ENCODE peak calls at places on chromosome 13, in four cellular contexts. One of them, this sample, is unnamed.

GRCh38 chr13:23651439-23651838 is 81.2 kb downstream of the TNFRSF19 start:
- DNase-seq in A673: no peak
- DNase-seq in astrocyte of the cerebellum: no peak
- DNase-seq in AG04450: no peak
- DNase-seq in this sample: no peak

GRCh38 chr13:41613984-41614581 is 156.7 kb downstream of the RGCC start:
- DNase-seq in A673: no peak
- DNase-seq in astrocyte of the cerebellum: peak
- DNase-seq in AG04450: peak
- DNase-seq in this sample: no peak

GRCh38 chr13:24118576-24118975 is 41.9 kb upstream of the SPATA13 start:
- DNase-seq in A673: no peak
- DNase-seq in astrocyte of the cerebellum: no peak
- DNase-seq in AG04450: no peak
- DNase-seq in this sample: no peak

GRCh38 chr13:20221772-20222171 is 10.3 kb downstream of the GJB6 start:
- DNase-seq in A673: no peak
- DNase-seq in astrocyte of the cerebellum: no peak
- DNase-seq in AG04450: no peak
- DNase-seq in this sample: no peak

GRCh38 chr13:75149781-75150180 is 332.2 kb downstream of the TBC1D4 start:
- DNase-seq in A673: no peak
- DNase-seq in astrocyte of the cerebellum: no peak
- DNase-seq in AG04450: no peak
- DNase-seq in this sample: no peak

GRCh38 chr13:30463820-30464495 is 1.8 kb downstream of the HMGB1 start:
- DNase-seq in A673: peak
- DNase-seq in astrocyte of the cerebellum: no peak
- DNase-seq in AG04450: no peak
- DNase-seq in this sample: no peak

GRCh38 chr13:84641491-84641890 is 759.2 kb upstream of the SLITRK1 start:
- DNase-seq in A673: no peak
- DNase-seq in astrocyte of the cerebellum: peak
- DNase-seq in AG04450: no peak
- DNase-seq in this sample: no peak

GRCh38 chr13:59519776-59520175 is 644.0 kb downstream of the DIAPH3 start:
- DNase-seq in A673: no peak
- DNase-seq in astrocyte of the cerebellum: no peak
- DNase-seq in AG04450: no peak
- DNase-seq in this sample: no peak

GRCh38 chr13:47081246-47081645 is 184.4 kb upstream of the HTR2A start:
- DNase-seq in A673: no peak
- DNase-seq in astrocyte of the cerebellum: no peak
- DNase-seq in AG04450: no peak
- DNase-seq in this sample: no peak

GRCh38 chr13:110338441-110339101 is 31.5 kb downstream of the COL4A2 start:
- DNase-seq in A673: no peak
- DNase-seq in astrocyte of the cerebellum: peak
- DNase-seq in AG04450: no peak
- DNase-seq in this sample: no peak

GRCh38 chr13:46633416-46633815 is 80.4 kb downstream of the LRCH1 start:
- DNase-seq in A673: no peak
- DNase-seq in astrocyte of the cerebellum: peak
- DNase-seq in AG04450: peak
- DNase-seq in this sample: peak

GRCh38 chr13:69857188-69857821 is 250.3 kb upstream of the ATXN8OS start:
- DNase-seq in A673: peak
- DNase-seq in astrocyte of the cerebellum: peak
- DNase-seq in AG04450: no peak
- DNase-seq in this sample: peak

GRCh38 chr13:24540236-24541126 is 27.9 kb upstream of the PARP4 start:
- DNase-seq in A673: peak
- DNase-seq in astrocyte of the cerebellum: no peak
- DNase-seq in AG04450: no peak
- DNase-seq in this sample: no peak

GRCh38 chr13:41848435-41849255 is 112.3 kb downstream of the VWA8 start:
- DNase-seq in A673: no peak
- DNase-seq in astrocyte of the cerebellum: no peak
- DNase-seq in AG04450: no peak
- DNase-seq in this sample: no peak

GRCh38 chr13:111472559-111473460 is 152.4 kb downstream of the TEX29 start:
- DNase-seq in A673: no peak
- DNase-seq in astrocyte of the cerebellum: no peak
- DNase-seq in AG04450: no peak
- DNase-seq in this sample: no peak

GRCh38 chr13:26051231-26052135 is at the start of gene SHISA2:
- DNase-seq in A673: peak
- DNase-seq in astrocyte of the cerebellum: peak
- DNase-seq in AG04450: no peak
- DNase-seq in this sample: no peak

GRCh38 chr13:47726394-47726793 is 274.7 kb downstream of the SUCLA2 start:
- DNase-seq in A673: no peak
- DNase-seq in astrocyte of the cerebellum: no peak
- DNase-seq in AG04450: no peak
- DNase-seq in this sample: no peak

GRCh38 chr13:85260896-85261295 is 538.3 kb downstream of the SLITRK6 start:
- DNase-seq in A673: no peak
- DNase-seq in astrocyte of the cerebellum: no peak
- DNase-seq in AG04450: no peak
- DNase-seq in this sample: no peak

GRCh38 chr13:46607768-46608553 is 55.0 kb downstream of the LRCH1 start:
- DNase-seq in A673: no peak
- DNase-seq in astrocyte of the cerebellum: no peak
- DNase-seq in AG04450: no peak
- DNase-seq in this sample: peak

GRCh38 chr13:94860981-94861407 is 148.6 kb upstream of the SOX21 start:
- DNase-seq in A673: peak
- DNase-seq in astrocyte of the cerebellum: no peak
- DNase-seq in AG04450: no peak
- DNase-seq in this sample: no peak

GRCh38 chr13:27341616-27342015 is 71.0 kb downstream of the RASL11A start:
- DNase-seq in A673: no peak
- DNase-seq in astrocyte of the cerebellum: no peak
- DNase-seq in AG04450: no peak
- DNase-seq in this sample: no peak

GRCh38 chr13:73741111-73741510 is 393.1 kb downstream of the KLF12 start:
- DNase-seq in A673: no peak
- DNase-seq in astrocyte of the cerebellum: no peak
- DNase-seq in AG04450: no peak
- DNase-seq in this sample: no peak

GRCh38 chr13:45238945-45239795 is 38.3 kb upstream of the KCTD4 start:
- DNase-seq in A673: no peak
- DNase-seq in astrocyte of the cerebellum: peak
- DNase-seq in AG04450: no peak
- DNase-seq in this sample: no peak

GRCh38 chr13:65336916-65337315 is 1893.2 kb downstream of the PCDH9 start:
- DNase-seq in A673: peak
- DNase-seq in astrocyte of the cerebellum: peak
- DNase-seq in AG04450: peak
- DNase-seq in this sample: no peak

GRCh38 chr13:40120288-40120687 is 464.8 kb downstream of the COG6 start:
- DNase-seq in A673: no peak
- DNase-seq in astrocyte of the cerebellum: no peak
- DNase-seq in AG04450: no peak
- DNase-seq in this sample: no peak

GRCh38 chr13:75715598-75716523 is 79.7 kb downstream of the LMO7 start:
- DNase-seq in A673: no peak
- DNase-seq in astrocyte of the cerebellum: no peak
- DNase-seq in AG04450: no peak
- DNase-seq in this sample: no peak

GRCh38 chr13:40476175-40476958 is 190.1 kb downstream of the FOXO1 start:
- DNase-seq in A673: no peak
- DNase-seq in astrocyte of the cerebellum: no peak
- DNase-seq in AG04450: no peak
- DNase-seq in this sample: no peak

GRCh38 chr13:40313269-40314200 is 352.9 kb downstream of the FOXO1 start:
- DNase-seq in A673: no peak
- DNase-seq in astrocyte of the cerebellum: no peak
- DNase-seq in AG04450: no peak
- DNase-seq in this sample: no peak

DNA sequence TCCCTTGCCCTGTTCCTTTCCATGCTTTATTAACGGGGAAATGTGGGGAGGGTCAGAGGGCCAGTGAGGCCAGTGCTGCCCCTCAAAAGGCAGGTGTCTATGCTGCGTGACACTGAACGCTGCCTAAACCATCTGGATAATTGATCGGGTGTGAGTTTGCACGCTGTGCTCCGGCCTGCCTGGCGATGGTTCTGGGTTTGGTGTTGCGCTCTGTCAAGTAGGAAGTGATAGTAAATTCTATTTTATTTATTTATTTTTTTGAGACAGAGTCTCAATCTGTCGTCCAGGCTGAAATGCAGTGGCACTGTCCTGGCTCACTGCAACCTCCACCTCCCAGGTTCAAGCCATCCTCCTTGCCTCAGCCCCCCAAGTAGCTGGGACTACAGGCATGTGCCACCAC is 86.5 kb downstream of the ATP11A start:
- DNase-seq in A673: no peak
- DNase-seq in astrocyte of the cerebellum: no peak
- DNase-seq in AG04450: no peak
- DNase-seq in this sample: no peak
- H3K4me3 ChIP-seq in A673: no peak
- H3K4me3 ChIP-seq in astrocyte of the cerebellum: no peak
- H3K4me3 ChIP-seq in AG04450: no peak
- H3K4me3 ChIP-seq in this sample: no peak

GRCh38 chr13:100542546-100543156 is 45.9 kb downstream of the GGACT start:
- DNase-seq in A673: peak
- DNase-seq in astrocyte of the cerebellum: peak
- DNase-seq in AG04450: no peak
- DNase-seq in this sample: no peak
- TF ChIP-seq CTCF in A673: peak
- TF ChIP-seq CTCF in astrocyte of the cerebellum: peak
- TF ChIP-seq CTCF in AG04450: peak
- TF ChIP-seq CTCF in this sample: peak

GRCh38 chr13:43830481-43830873 is 43.7 kb upstream of the ENOX1 start:
- DNase-seq in A673: no peak
- DNase-seq in astrocyte of the cerebellum: no peak
- DNase-seq in AG04450: peak
- DNase-seq in this sample: no peak
- H3K4me3 ChIP-seq in A673: no peak
- H3K4me3 ChIP-seq in astrocyte of the cerebellum: no peak
- H3K4me3 ChIP-seq in AG04450: no peak
- H3K4me3 ChIP-seq in this sample: no peak

DNA sequence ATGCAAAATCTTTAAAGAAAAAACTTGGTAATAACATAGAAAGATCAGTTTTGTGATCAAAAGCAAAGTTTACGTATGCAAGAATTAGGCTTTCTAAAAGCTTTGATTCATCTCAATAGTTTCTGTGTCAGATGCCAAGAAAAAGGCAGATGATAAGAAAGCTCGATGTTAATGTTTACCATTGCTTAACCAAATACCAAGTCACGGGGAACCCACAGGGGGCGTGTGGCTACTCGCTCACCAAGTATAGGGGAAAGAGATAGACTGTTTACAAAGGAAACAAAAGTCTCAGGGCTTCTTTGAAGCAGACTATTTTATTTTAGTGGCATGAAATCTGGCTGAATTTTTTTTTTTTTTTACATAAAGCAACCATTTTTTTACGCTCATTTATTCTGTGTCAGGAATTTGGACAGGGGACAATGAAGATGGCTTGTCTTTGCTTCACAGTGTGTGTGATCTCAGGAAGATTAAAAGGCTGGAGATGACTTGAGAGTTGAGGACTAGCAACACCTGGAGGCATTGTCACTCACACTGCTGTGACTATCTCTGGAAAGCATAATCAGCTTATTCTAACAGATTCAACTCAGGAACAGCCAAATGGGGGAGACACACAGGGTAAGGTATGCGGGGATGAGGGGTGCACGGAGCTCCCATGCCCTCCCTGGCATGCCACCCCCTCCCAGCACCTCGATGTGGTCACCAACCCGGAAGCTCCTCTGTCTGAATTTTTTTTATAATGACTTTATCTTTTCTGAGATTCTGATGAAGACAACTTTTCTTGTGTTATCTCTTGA is 24.9 kb downstream of the RCBTB1 start:
- DNase-seq in A673: peak
- DNase-seq in astrocyte of the cerebellum: peak
- DNase-seq in AG04450: peak
- DNase-seq in this sample: peak
- TF ChIP-seq CTCF in A673: peak
- TF ChIP-seq CTCF in astrocyte of the cerebellum: peak
- TF ChIP-seq CTCF in AG04450: peak
- TF ChIP-seq CTCF in this sample: peak

GRCh38 chr13:49368688-49369087 is 75.2 kb downstream of the CAB39L start:
- DNase-seq in A673: no peak
- DNase-seq in astrocyte of the cerebellum: no peak
- DNase-seq in AG04450: no peak
- DNase-seq in this sample: no peak
- H3K4me3 ChIP-seq in A673: no peak
- H3K4me3 ChIP-seq in astrocyte of the cerebellum: no peak
- H3K4me3 ChIP-seq in AG04450: no peak
- H3K4me3 ChIP-seq in this sample: no peak

GRCh38 chr13:51834581-51835158 is 10.3 kb downstream of the TMEM272 start:
- DNase-seq in A673: peak
- DNase-seq in astrocyte of the cerebellum: no peak
- DNase-seq in AG04450: no peak
- DNase-seq in this sample: no peak

GRCh38 chr13:51833980-51834379 is 11.0 kb downstream of the TMEM272 start:
- DNase-seq in A673: no peak
- DNase-seq in astrocyte of the cerebellum: no peak
- DNase-seq in AG04450: no peak
- DNase-seq in this sample: no peak

GRCh38 chr13:51831519-51831918 is 13.5 kb downstream of the TMEM272 start:
- DNase-seq in A673: no peak
- DNase-seq in astrocyte of the cerebellum: no peak
- DNase-seq in AG04450: no peak
- DNase-seq in this sample: no peak

GRCh38 chr13:51829236-51829899 is 15.6 kb downstream of the TMEM272 start:
- DNase-seq in A673: no peak
- DNase-seq in astrocyte of the cerebellum: no peak
- DNase-seq in AG04450: no peak
- DNase-seq in this sample: no peak

DNA sequence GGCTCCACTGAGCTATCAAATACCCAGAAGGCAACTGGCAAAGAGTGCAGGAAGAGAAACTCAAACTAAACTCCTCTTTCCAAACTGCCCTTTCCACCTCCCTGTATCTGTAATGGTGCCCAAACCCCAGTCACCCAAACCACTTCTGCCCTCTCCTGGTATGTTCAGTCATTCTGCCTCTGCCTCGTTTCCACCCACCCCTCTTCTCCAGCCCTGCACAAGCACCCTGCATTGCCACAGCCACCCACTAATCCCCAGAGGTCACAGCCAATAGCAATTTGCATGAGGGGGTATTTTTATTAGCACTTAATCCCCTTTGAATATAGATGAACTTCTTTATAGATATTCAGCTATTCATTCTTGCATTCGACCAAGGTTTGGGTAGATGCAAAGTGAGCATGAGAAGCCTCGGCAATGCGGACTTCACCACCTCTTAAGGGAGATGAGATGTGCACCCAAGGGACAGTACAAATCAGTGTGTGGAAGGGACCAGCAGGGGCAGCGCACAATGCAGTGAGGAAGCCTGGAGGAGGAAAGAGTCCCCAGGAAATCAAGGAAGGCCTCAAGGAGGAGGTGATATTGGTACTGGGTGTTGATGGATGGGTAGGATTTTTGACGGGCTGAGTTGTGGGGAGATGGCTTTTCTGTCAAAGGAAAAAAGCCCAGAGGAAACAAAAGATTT is 12.4 kb downstream of the TMEM272 start:
- DNase-seq in A673: peak
- DNase-seq in astrocyte of the cerebellum: no peak
- DNase-seq in AG04450: no peak
- DNase-seq in this sample: no peak
- TF ChIP-seq CTCF in A673: peak
- TF ChIP-seq CTCF in astrocyte of the cerebellum: no peak
- TF ChIP-seq CTCF in AG04450: peak
- TF ChIP-seq CTCF in this sample: peak